ENCODE peak calls at places on chromosomes 7 and 10, in eight cellular contexts. O is activated CD4-positive, CD25-positive, alpha-beta regulatory T cell; L is memory B cell; V is activated T-cell treated with anti-CD3 and anti-CD28 coated beads, Interleukin-2, amount 50 U/mL, for 72 hours; R is progenitor cell of endocrine pancreas; W is GM12865; F is mesenchymal stem cell; G is effector memory CD8-positive, alpha-beta T cell. Y is an unnamed sample.

GRCh38 chr7:27170936-27171635 is 3.0 kb downstream of the HOXA10 start:
- DNase-seq in O (no peak), L (peak; percentile 14), V (no peak), R (no peak), W (no peak), F (peak; percentile 52), G (no peak), Y (no peak)

GRCh38 chr7:158381956-158382355 is 205.7 kb downstream of the PTPRN2 start:
- DNase-seq in O (no peak), L (no peak), V (no peak), R (no peak), W (no peak), F (no peak), G (no peak), Y (no peak)

GRCh38 chr10:13893926-13894325 is 307.2 kb downstream of the PRPF18 start:
- DNase-seq in O (no peak), L (no peak), V (no peak), R (no peak), W (no peak), F (no peak), G (no peak), Y (no peak)

GRCh38 chr7:122303971-122304603 is 463 bp downstream of the FEZF1 start:
- DNase-seq in O (no peak), L (no peak), V (no peak), R (no peak), W (no peak), F (no peak), G (no peak), Y (no peak)

GRCh38 chr7:152313879-152314604 is 121.8 kb downstream of the KMT2C start:
- DNase-seq in O (no peak), L (no peak), V (no peak), R (no peak), W (peak; percentile 7), F (peak; percentile 81), G (no peak), Y (no peak)

GRCh38 chr10:133292919-133293809 is 15.5 kb downstream of the TUBGCP2 start:
- DNase-seq in O (no peak), L (no peak), V (no peak), R (no peak), W (no peak), F (peak; percentile 76), G (no peak), Y (no peak)

GRCh38 chr10:117112220-117112619 is 25.9 kb downstream of the VAX1 start:
- DNase-seq in O (no peak), L (no peak), V (no peak), R (no peak), W (no peak), F (no peak), G (no peak), Y (no peak)

GRCh38 chr7:127905491-127906330 is 125.5 kb downstream of the LRRC4 start:
- DNase-seq in O (no peak), L (no peak), V (peak; percentile 32), R (no peak), W (no peak), F (peak; percentile 61), G (no peak), Y (no peak)

GRCh38 chr7:80361948-80362347 is 149.9 kb downstream of the GNAT3 start:
- DNase-seq in O (no peak), L (no peak), V (no peak), R (no peak), W (no peak), F (no peak), G (no peak), Y (no peak)

GRCh38 chr7:1848911-1849311 is 178.8 kb downstream of the ELFN1 start:
- DNase-seq in O (no peak), L (no peak), V (no peak), R (no peak), W (no peak), F (no peak), G (no peak), Y (no peak)

GRCh38 chr10:689433-690226 is at the start of gene DIP2C:
- DNase-seq in O (no peak), L (no peak), V (no peak), R (peak; percentile 71), W (no peak), F (peak; percentile 79), G (no peak), Y (no peak)

GRCh38 chr10:15072358-15072757 is 16.2 kb downstream of the ACBD7 start:
- DNase-seq in O (no peak), L (no peak), V (no peak), R (no peak), W (no peak), F (no peak), G (no peak), Y (no peak)

GRCh38 chr7:44580945-44581344 is 1.1 kb downstream of the TMED4 start:
- DNase-seq in O (no peak), L (no peak), V (no peak), R (no peak), W (no peak), F (no peak), G (no peak), Y (no peak)

GRCh38 chr10:102419561-102420442 is 834 bp upstream of the FBXL15 start:
- DNase-seq in O (peak; percentile 36), L (peak; percentile 73), V (peak; percentile 76), R (peak; percentile 76), W (peak; percentile 47), F (peak; percentile 29), G (peak; percentile 69), Y (no peak)

GRCh38 chr7:15399446-15399845 is 162.4 kb downstream of the AGMO start:
- DNase-seq in O (no peak), L (no peak), V (no peak), R (no peak), W (no peak), F (no peak), G (no peak), Y (no peak)

GRCh38 chr7:11970132-11970531 is 138.1 kb upstream of the THSD7A start:
- DNase-seq in O (no peak), L (no peak), V (no peak), R (no peak), W (no peak), F (no peak), G (no peak), Y (no peak)

GRCh38 chr7:44975331-44976039 is 3.3 kb downstream of the MYO1G start:
- DNase-seq in O (no peak), L (no peak), V (no peak), R (no peak), W (no peak), F (no peak), G (no peak), Y (no peak)

GRCh38 chr7:157664034-157664433 is 327.2 kb downstream of the DNAJB6 start:
- DNase-seq in O (no peak), L (no peak), V (no peak), R (no peak), W (no peak), F (no peak), G (no peak), Y (no peak)

GRCh38 chr7:137682596-137682995 is 164.2 kb downstream of the DGKI start:
- DNase-seq in O (no peak), L (no peak), V (no peak), R (no peak), W (no peak), F (no peak), G (no peak), Y (no peak)

GRCh38 chr7:2233876-2234275 is 1.1 kb upstream of the MAD1L1 start:
- DNase-seq in O (no peak), L (no peak), V (no peak), R (no peak), W (no peak), F (no peak), G (no peak), Y (no peak)

GRCh38 chr10:108970016-108970415 is 953.3 kb downstream of the XPNPEP1 start:
- DNase-seq in O (no peak), L (no peak), V (no peak), R (peak; percentile 49), W (peak; percentile 32), F (peak; percentile 64), G (no peak), Y (no peak)

GRCh38 chr10:20100157-20100556 is 283.9 kb downstream of the PLXDC2 start:
- DNase-seq in O (no peak), L (no peak), V (no peak), R (no peak), W (no peak), F (peak; percentile 99), G (no peak), Y (no peak)

GRCh38 chr7:42289473-42289872 is 52.5 kb upstream of the GLI3 start:
- DNase-seq in O (no peak), L (no peak), V (no peak), R (no peak), W (no peak), F (no peak), G (no peak), Y (no peak)

GRCh38 chr7:101599787-101600186 is 29.3 kb downstream of the MYL10 start:
- DNase-seq in O (no peak), L (no peak), V (no peak), R (no peak), W (no peak), F (no peak), G (no peak), Y (no peak)

GRCh38 chr7:155863721-155864151 is 51.5 kb upstream of the SHH start:
- DNase-seq in O (no peak), L (no peak), V (no peak), R (no peak), W (no peak), F (no peak), G (no peak), Y (no peak)

GRCh38 chr10:110088756-110089155 is 81.0 kb downstream of the ADD3 start:
- DNase-seq in O (no peak), L (no peak), V (no peak), R (no peak), W (no peak), F (no peak), G (no peak), Y (no peak)

GRCh38 chr7:130385600-130386066 is 5.3 kb downstream of the CPA1 start:
- DNase-seq in O (no peak), L (no peak), V (no peak), R (no peak), W (no peak), F (no peak), G (no peak), Y (no peak)

GRCh38 chr10:61642692-61643091 is 20.0 kb upstream of the CABCOCO1 start:
- DNase-seq in O (no peak), L (no peak), V (no peak), R (no peak), W (no peak), F (no peak), G (no peak), Y (no peak)

GRCh38 chr10:60578217-60578616 is 188.5 kb upstream of the ANK3 start:
- DNase-seq in O (no peak), L (no peak), V (no peak), R (no peak), W (no peak), F (no peak), G (no peak), Y (no peak)

GRCh38 chr10:99470327-99470726 is 39.9 kb upstream of the GOT1 start:
- DNase-seq in O (no peak), L (no peak), V (no peak), R (no peak), W (no peak), F (peak; percentile 78), G (no peak), Y (no peak)

GRCh38 chr10:112213836-112214235 is 30.3 kb upstream of the GPAM start:
- DNase-seq in O (no peak), L (no peak), V (no peak), R (no peak), W (no peak), F (no peak), G (no peak), Y (no peak)

GRCh38 chr7:118311121-118311803 is 86.8 kb downstream of the ANKRD7 start:
- DNase-seq in O (no peak), L (no peak), V (no peak), R (no peak), W (peak; percentile 23), F (peak; percentile 88), G (no peak), Y (no peak)

GRCh38 chr10:63256047-63256773 is 123.1 kb downstream of the NRBF2 start:
- DNase-seq in O (no peak), L (no peak), V (no peak), R (no peak), W (no peak), F (no peak), G (no peak), Y (no peak)

GRCh38 chr7:117158941-117159705 is 163.7 kb downstream of the WNT2 start:
- DNase-seq in O (no peak), L (no peak), V (no peak), R (no peak), W (no peak), F (peak; percentile 46), G (no peak), Y (no peak)

Y was measured in stimulated activated CD4-positive, alpha-beta T cell treated with anti-CD3 and anti-CD28 coated beads, TNF-alpha, amount 100 ng/mL, for 1 hour.